ENCODE peak calls at places on chromosomes 6 and 20, in six cellular contexts. V, A, T, S, C and O are unnamed samples.

GRCh38 chr6:90525421-90525820 is 61.5 kb downstream of the MAP3K7 start:
- DNase-seq in V (no peak), A (no peak), S (no peak), T (no peak), C (no peak), O (no peak)

GRCh38 chr6:161139766-161140553 is 133.9 kb downstream of the AGPAT4 start:
- DNase-seq in T (no peak), S (no peak), A (no peak), V (no peak), C (peak; percentile 48), O (no peak)

GRCh38 chr6:6577736-6578135 is 10.8 kb upstream of the LY86 start:
- DNase-seq in A (no peak), C (no peak), S (no peak), T (no peak), V (no peak), O (no peak)

GRCh38 chr6:141402489-141402888 is 730.2 kb upstream of the GJE1 start:
- DNase-seq in S (no peak), T (no peak), A (no peak), V (no peak), C (no peak), O (no peak)

GRCh38 chr6:52049252-52050050 is 38.0 kb downstream of the PKHD1 start:
- DNase-seq in V (peak; percentile 55), T (peak; percentile 55), C (peak; percentile 51), A (no peak), S (no peak), O (no peak)

GRCh38 chr20:58196402-58197184 is 31.9 kb downstream of the ANKRD60 start:
- DNase-seq in T (no peak), A (no peak), S (no peak), C (no peak), V (no peak), O (no peak)

GRCh38 chr6:78523622-78524021 is 343.7 kb upstream of the IRAK1BP1 start:
- DNase-seq in T (no peak), A (no peak), C (no peak), V (no peak), S (no peak), O (no peak)

GRCh38 chr6:52050051-52050405 is 37.4 kb downstream of the PKHD1 start:
- DNase-seq in T (no peak), A (no peak), V (no peak), C (no peak), S (no peak), O (no peak)

GRCh38 chr6:166277021-166277420 is 31.2 kb downstream of the PRR18 start:
- DNase-seq in S (no peak), C (peak; percentile 2), A (no peak), V (no peak), T (no peak), O (no peak)

GRCh38 chr6:82773061-82773717 is 292.5 kb downstream of the UBE3D start:
- DNase-seq in V (no peak), C (no peak), A (no peak), T (no peak), S (no peak), O (no peak)

GRCh38 chr6:161238076-161238869 is 35.6 kb downstream of the AGPAT4 start:
- DNase-seq in T (no peak), V (no peak), A (no peak), S (no peak), C (peak; percentile 44), O (no peak)

GRCh38 chr6:43644940-43645612 is at the start of gene RSPH9:
- DNase-seq in S (peak; percentile 77), A (peak; percentile 75), C (peak; percentile 80), T (peak; percentile 88), V (no peak), O (peak; percentile 84)

GRCh38 chr6:28802417-28803336 is 121.1 kb downstream of the TRIM27 start:
- DNase-seq in V (peak; percentile 82), A (no peak), C (peak; percentile 80), S (no peak), T (no peak), O (peak; percentile 51)

GRCh38 chr6:163925839-163926238 is 511.3 kb downstream of the QKI start:
- DNase-seq in V (no peak), A (no peak), S (no peak), C (no peak), T (no peak), O (no peak)

GRCh38 chr6:93389192-93389591 is 30.2 kb downstream of the EPHA7 start:
- DNase-seq in T (no peak), C (no peak), V (no peak), A (no peak), S (no peak), O (no peak)

DNA sequence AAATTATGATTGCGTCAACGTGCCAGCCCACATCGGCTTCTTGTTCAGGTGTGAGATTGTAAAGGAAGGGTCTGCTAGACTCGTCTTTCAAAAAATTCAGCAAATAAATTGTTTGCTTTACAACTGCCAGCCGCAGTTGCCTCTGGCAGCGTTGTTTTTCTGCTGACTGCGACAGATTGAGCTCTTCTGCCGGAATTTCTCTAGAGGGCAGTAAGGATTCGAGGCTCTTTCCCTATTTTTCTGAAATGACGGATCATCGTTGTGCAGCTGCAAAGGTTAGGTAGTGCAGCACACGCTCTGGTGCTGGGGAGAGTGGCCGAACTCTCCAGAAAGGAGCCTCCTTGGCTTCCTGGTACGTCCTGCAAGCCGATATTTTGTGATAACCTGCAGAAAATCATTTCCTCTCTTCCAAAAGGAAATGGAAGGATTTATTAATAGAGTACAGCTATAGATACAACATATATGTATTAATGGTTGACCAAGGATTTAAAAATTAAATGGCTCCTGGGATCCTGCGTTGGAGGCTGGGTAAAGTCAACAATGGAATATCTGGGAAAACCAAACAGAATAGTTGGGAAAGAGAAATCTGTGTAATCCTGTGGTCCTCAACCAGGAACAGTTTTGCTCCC is 121.9 kb upstream of the ZFP64 start:
- DNase-seq in A (no peak), C (peak; percentile 53), V (no peak), T (peak; percentile 60), S (no peak), O (no peak)
- TF ChIP-seq CTCF in A (no peak), C (peak; percentile 48), V (no peak), T (peak; percentile 60), S (peak; percentile 34), O (no peak)

GRCh38 chr6:101393291-101394251 is at the start of gene GRIK2:
- DNase-seq in V (peak; percentile 23), S (no peak), C (peak; percentile 24), A (peak; percentile 85), T (peak; percentile 78), O (no peak)
- TF ChIP-seq CTCF in V (no peak), S (no peak), C (no peak), A (no peak), T (peak; percentile 47), O (no peak)

GRCh38 chr20:23151885-23152284 is 65.8 kb upstream of the CD93 start:
- DNase-seq in A (no peak), T (no peak), V (no peak), C (peak; percentile 32), S (no peak), O (no peak)
- TF ChIP-seq CTCF in A (no peak), T (no peak), V (no peak), C (no peak), S (no peak), O (no peak)

GRCh38 chr6:125784365-125784764 is 6.4 kb upstream of the NCOA7 start:
- DNase-seq in A (no peak), C (peak; percentile 61), V (no peak), S (no peak), T (no peak), O (no peak)

GRCh38 chr6:125789576-125790402 is 971 bp upstream of the NCOA7 start:
- DNase-seq in V (peak; percentile 63), T (peak; percentile 14), A (peak; percentile 66), S (peak; percentile 67), C (peak; percentile 58), O (peak; percentile 54)

GRCh38 chr6:125789167-125789566 is 1.6 kb upstream of the NCOA7 start:
- DNase-seq in A (no peak), S (no peak), C (no peak), V (no peak), T (no peak), O (no peak)

GRCh38 chr6:125790403-125791150 is at the start of gene NCOA7:
- DNase-seq in V (peak; percentile 86), A (peak; percentile 91), S (peak; percentile 85), T (peak; percentile 83), C (peak; percentile 65), O (peak; percentile 80)

DNA sequence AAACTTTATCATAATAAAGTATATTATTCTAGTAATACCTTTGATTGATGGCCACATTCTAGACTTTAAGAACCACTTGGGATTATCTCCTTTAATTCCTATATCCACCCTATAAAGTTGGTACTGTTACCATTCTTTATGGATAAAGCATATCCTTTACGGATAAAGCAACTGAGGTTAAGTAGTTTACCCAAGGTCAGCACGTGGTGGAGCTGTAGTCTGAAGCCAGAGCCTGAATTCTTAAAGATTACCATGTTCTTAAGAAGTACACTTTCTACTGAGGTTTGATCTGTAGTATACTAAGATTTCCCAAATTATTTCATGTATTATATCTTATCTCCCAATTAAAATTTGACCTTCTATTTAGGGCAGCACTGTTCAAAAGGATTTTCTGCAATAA is 3.0 kb upstream of the NCOA7 start:
- DNase-seq in V (peak; percentile 30), T (no peak), S (no peak), C (peak; percentile 76), A (no peak), O (no peak)
- TF ChIP-seq CTCF in V (no peak), T (peak; percentile 41), S (no peak), C (peak; percentile 50), A (no peak), O (no peak)

GRCh38 chr6:153563001-153563400 is 431.9 kb upstream of the RGS17 start:
- DNase-seq in C (no peak), S (no peak), A (no peak), T (no peak), V (peak; percentile 11), O (no peak)
- TF ChIP-seq CTCF in C (no peak), S (no peak), A (no peak), T (no peak), V (no peak), O (no peak)

DNA sequence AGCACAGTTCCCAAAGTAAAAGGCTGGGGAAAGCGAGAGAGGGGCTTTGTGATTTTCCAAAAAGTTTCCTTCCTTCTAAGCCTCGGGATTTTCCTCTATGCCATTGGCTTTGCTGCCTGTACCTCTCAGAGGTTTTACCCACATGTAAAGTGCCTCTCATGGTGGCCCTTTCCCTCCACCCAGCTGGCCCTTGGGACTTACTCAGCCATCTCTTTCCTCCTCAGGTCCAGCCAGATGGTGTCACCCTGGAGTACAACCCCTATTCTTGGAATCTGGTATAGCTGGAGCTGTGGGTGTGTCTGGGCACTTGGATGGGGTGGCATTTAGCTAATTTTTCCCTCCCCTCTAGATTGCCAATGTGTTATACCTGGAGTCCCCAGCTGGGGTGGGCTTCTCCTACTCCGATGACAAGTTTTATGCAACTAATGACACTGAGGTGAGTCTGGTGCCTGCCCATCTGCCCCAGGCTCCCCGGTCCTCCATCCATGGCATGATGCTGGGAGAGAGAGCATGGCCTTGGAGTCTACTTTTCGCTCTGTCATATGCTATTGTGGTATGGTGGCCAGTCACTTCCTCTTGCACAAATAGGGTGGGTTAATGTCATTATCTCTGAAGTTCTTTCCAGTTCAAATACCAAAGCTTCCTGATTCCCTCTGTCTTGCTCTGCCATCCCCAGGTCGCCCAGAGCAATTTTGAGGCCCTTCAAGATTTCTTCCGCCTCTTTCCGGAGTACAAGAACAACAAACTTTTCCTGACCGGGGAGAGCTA is 1.1 kb downstream of the CTSA start:
- DNase-seq in V (no peak), S (no peak), A (no peak), C (no peak), T (no peak), O (no peak)
- TF ChIP-seq CTCF in V (no peak), S (no peak), A (no peak), C (peak; percentile 18), T (peak; percentile 28), O (no peak)

GRCh38 chr6:40855481-40855880 is 183.5 kb downstream of the UNC5CL start:
- DNase-seq in T (no peak), S (no peak), A (no peak), V (no peak), C (no peak), O (no peak)
- TF ChIP-seq CTCF in T (no peak), S (no peak), A (no peak), V (no peak), C (no peak), O (no peak)